ENCODE peak calls at places on chromosomes 7 and 10, in four cellular contexts. C is pancreas, J is HFF-Myc, Z is gastrocnemius medialis. W is an unnamed sample.

GRCh38 chr10:48774416-48775205 is 89.9 kb downstream of the WDFY4 start:
- DNase-seq in Z (no peak), J (no peak), C (no peak), W (no peak)

GRCh38 chr7:141712603-141713262 is 4.6 kb downstream of the WEE2 start:
- DNase-seq in J (no peak), C (no peak), Z (no peak), W (no peak)

GRCh38 chr10:45373783-45374450 is at the start of gene ALOX5:
- DNase-seq in C (peak), J (no peak), Z (no peak), W (no peak)

GRCh38 chr10:24920907-24921881 is 31.2 kb downstream of the PRTFDC1 start:
- DNase-seq in C (no peak), J (peak), Z (peak), W (no peak)

GRCh38 chr10:86654411-86655172 is at the start of gene OPN4:
- DNase-seq in Z (no peak), C (peak), J (no peak), W (no peak)

GRCh38 chr10:3803295-3803883 is 18.4 kb upstream of the KLF6 start:
- DNase-seq in J (no peak), C (no peak), Z (no peak), W (peak)

GRCh38 chr10:75202321-75203096 is 8.1 kb upstream of the VDAC2 start:
- DNase-seq in Z (no peak), C (no peak), J (no peak), W (no peak)

GRCh38 chr7:127415060-127415742 is 22.7 kb upstream of the ZNF800 start:
- DNase-seq in Z (no peak), J (no peak), C (no peak), W (no peak)

GRCh38 chr7:73811760-73812168 is 19.0 kb upstream of the CLDN4 start:
- DNase-seq in C (peak), Z (peak), J (no peak), W (peak)

GRCh38 chr7:77935652-77936348 is 137.2 kb downstream of the PHTF2 start:
- DNase-seq in Z (no peak), J (no peak), C (no peak), W (no peak)

GRCh38 chr10:34494012-34494411 is 321.1 kb downstream of the PARD3 start:
- DNase-seq in J (no peak), C (no peak), Z (no peak), W (no peak)

GRCh38 chr7:64887756-64888508 is 15.1 kb upstream of the ZNF273 start:
- DNase-seq in J (no peak), C (no peak), Z (no peak), W (peak)

GRCh38 chr7:24570983-24571382 is 2.3 kb upstream of the PALS2 start:
- DNase-seq in C (no peak), J (no peak), Z (no peak), W (no peak)
- TF ChIP-seq CTCF in C (no peak), J (no peak), Z (no peak), W (no peak)

GRCh38 chr7:107754642-107755041 is 10.7 kb downstream of the CBLL1 start:
- DNase-seq in C (no peak), Z (no peak), J (no peak), W (no peak)
- TF ChIP-seq CTCF in C (no peak), Z (no peak), J (no peak), W (no peak)

DNA sequence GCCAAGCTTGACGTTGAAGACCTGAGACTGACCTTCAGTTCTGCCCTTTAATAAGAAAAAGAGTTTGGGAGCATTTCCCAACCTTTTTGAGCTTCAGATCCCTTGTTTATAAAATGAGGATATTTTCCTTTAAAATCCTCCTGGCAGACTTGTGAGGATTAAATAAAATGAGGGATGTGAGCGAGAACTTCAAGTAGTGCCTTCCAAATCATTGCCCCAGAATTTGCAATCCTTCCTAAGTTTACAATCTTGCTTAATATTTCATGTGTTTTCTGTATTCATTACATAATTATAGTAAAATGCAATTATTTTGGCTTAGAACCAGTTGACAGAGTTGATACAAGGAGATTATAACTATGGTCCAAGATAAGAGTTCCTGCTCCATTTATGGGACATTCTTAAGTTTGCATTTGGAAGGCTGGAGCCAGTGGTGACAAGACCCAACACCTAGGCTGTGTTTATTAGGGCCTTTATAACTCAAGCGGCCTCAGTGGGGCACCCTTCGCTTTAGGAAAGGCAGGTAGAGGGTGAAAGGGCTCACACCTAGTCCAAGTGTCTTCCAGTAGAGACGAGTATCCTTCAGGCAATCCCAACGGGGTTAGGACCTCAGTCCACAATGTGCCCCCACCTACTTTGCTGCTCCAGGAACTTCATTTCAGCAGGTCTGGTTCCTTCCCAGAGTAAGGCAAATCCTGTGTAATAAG is 317.5 kb downstream of the WDR11 start:
- DNase-seq in Z (no peak), C (no peak), J (no peak), W (no peak)
- TF ChIP-seq CTCF in Z (no peak), C (no peak), J (no peak), W (no peak)

DNA sequence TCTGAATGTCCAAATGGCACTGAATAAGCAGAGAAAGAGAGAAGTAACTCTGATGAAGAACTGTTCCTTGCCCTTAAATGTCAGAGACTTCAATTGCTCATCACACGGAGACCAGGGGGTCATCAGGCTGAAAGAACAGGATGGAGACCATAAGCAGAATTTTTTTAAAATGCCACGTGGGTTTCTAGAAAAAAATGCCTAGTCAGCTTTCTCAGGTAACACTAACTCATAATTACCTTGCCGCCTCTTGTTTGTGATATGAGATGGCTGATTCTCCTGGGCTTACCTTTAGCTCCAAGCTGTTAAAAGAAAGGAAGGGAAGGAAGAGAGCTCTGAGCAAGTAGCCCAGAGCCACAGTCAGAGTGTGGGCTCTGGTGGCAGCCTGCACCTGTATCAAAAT is 372.1 kb downstream of the GPAM start:
- DNase-seq in J (no peak), Z (no peak), C (no peak), W (no peak)
- TF ChIP-seq CTCF in J (no peak), Z (no peak), C (no peak), W (no peak)

GRCh38 chr7:80105706-80106408 is 28.8 kb upstream of the GNAI1 start:
- DNase-seq in Z (no peak), J (no peak), C (no peak), W (no peak)
- TF ChIP-seq CTCF in Z (no peak), J (no peak), C (no peak), W (no peak)

DNA sequence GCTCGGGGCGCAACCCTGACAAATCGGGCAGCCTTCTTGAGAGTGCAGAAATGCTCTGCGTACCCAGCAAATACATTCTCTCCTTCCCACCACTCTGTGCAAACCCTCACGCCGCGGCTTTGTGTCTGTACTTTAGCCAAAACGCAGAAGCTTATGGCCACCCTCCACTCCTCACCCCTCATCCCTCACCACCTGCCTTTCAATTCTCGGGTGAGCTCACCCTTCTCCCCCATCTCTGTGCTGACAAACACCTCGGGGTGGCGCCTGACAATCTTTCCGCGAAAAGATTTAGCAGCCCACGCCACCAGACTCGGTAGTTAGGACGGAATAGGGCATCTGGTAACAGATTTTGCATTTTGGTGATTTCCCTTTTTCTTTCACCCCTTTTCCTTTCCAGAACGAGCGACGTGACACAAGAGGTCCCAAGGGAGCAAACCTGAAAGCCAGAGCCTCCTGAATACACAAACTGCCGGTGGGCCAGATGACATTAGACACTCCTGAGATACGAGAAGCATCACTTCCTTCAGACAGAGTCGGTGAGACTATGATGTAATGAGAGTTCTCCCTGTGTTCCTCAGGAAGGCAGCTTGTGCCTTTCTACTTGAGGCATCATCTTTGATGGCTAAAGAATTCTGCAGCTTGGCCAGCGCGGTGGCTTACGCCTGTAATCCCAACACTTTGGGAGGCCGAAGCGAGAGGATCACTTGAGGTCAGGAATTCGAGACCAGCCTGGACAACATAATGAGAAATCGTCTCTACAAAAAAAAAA is 663 bp upstream of the ATAD1 start:
- DNase-seq in Z (no peak), C (no peak), J (no peak), W (peak)
- TF ChIP-seq CTCF in Z (no peak), C (no peak), J (no peak), W (no peak)

GRCh38 chr7:19585761-19586160 is 123.1 kb downstream of the POLR1F start:
- DNase-seq in J (no peak), C (no peak), Z (no peak), W (no peak)

GRCh38 chr7:19589436-19589835 is 119.4 kb downstream of the POLR1F start:
- DNase-seq in J (no peak), Z (no peak), C (no peak), W (no peak)

GRCh38 chr7:19587291-19587690 is 121.5 kb downstream of the POLR1F start:
- DNase-seq in J (no peak), C (no peak), Z (no peak), W (no peak)
- TF ChIP-seq CTCF in J (no peak), C (no peak), Z (no peak), W (no peak)

GRCh38 chr10:69575164-69575722 is 2.0 kb upstream of the NEUROG3 start:
- DNase-seq in Z (no peak), C (no peak), J (no peak), W (no peak)
- TF ChIP-seq CTCF in Z (no peak), C (no peak), J (no peak), W (no peak)

GRCh38 chr7:50404392-50404791 is 45.8 kb downstream of the FIGNL1 start:
- DNase-seq in C (no peak), Z (no peak), J (no peak), W (no peak)
- TF ChIP-seq CTCF in C (no peak), Z (no peak), J (no peak), W (no peak)

GRCh38 chr7:149615690-149616270 is 118.2 kb upstream of the ZNF746 start:
- DNase-seq in C (no peak), J (no peak), Z (no peak), W (no peak)
- TF ChIP-seq CTCF in C (no peak), J (no peak), Z (no peak), W (no peak)

W was measured in natural killer cell.